ENCODE peak calls at places on chromosomes 11 and 22, in four cellular contexts. G, Z, M and Y are unnamed samples.

GRCh38 chr11:95671768-95672167 is 117.8 kb downstream of the FAM76B start:
- DNase-seq in G (no peak), Z (no peak), M (no peak), Y (no peak)

GRCh38 chr22:35868938-35869337 is 151.3 kb downstream of the APOL5 start:
- DNase-seq in G (no peak), Z (no peak), M (peak), Y (no peak)

GRCh38 chr22:46761017-46761416 is 1.4 kb upstream of the TBC1D22A start:
- DNase-seq in Z (no peak), M (no peak), G (no peak), Y (no peak)

GRCh38 chr11:20388096-20389055 is 860 bp downstream of the PRMT3 start:
- DNase-seq in G (no peak), M (no peak), Z (no peak), Y (no peak)

GRCh38 chr22:31637938-31638618 is 23.9 kb downstream of the PISD start:
- DNase-seq in G (peak), Z (no peak), M (no peak), Y (no peak)

GRCh38 chr11:131670876-131671275 is 300.5 kb downstream of the NTM start:
- DNase-seq in Z (no peak), G (no peak), M (no peak), Y (no peak)

GRCh38 chr11:87281496-87281895 is 243.8 kb downstream of the TMEM135 start:
- DNase-seq in G (no peak), M (peak), Z (no peak), Y (no peak)

GRCh38 chr11:63536669-63537292 is at the start of gene PLAAT4:
- DNase-seq in G (no peak), M (peak), Z (no peak), Y (peak)

GRCh38 chr11:1153951-1154487 is 3.7 kb upstream of the MUC5AC start:
- DNase-seq in M (peak), Z (no peak), G (no peak), Y (no peak)

GRCh38 chr11:101323997-101324396 is 194.4 kb upstream of the PGR start:
- DNase-seq in Z (no peak), G (no peak), M (no peak), Y (no peak)

GRCh38 chr11:13030857-13031256 is 21.7 kb downstream of the RASSF10 start:
- DNase-seq in Z (no peak), G (no peak), M (no peak), Y (no peak)